ENCODE peak calls at places on chromosome 17, in eight cellular contexts. One of them, this sample, is unnamed.

GRCh38 chr17:49191917-49192741 is 18.2 kb downstream of the GNGT2 start:
- DNase-seq in coronary artery: peak
- DNase-seq in fibroblast of lung: peak
- DNase-seq in ovary: peak
- DNase-seq in cardiac fibroblast: peak
- DNase-seq in fibroblast of pulmonary artery: peak
- DNase-seq in lower leg skin: peak
- DNase-seq in upper lobe of right lung: peak
- DNase-seq in this sample: peak

GRCh38 chr17:2388020-2388704 is 12.7 kb downstream of the MNT start:
- DNase-seq in coronary artery: no peak
- DNase-seq in upper lobe of right lung: no peak
- DNase-seq in fibroblast of lung: no peak
- DNase-seq in fibroblast of pulmonary artery: no peak
- DNase-seq in lower leg skin: no peak
- DNase-seq in cardiac fibroblast: no peak
- DNase-seq in ovary: no peak
- DNase-seq in this sample: no peak

GRCh38 chr17:48998557-48999440 is 1.6 kb downstream of the IGF2BP1 start:
- DNase-seq in fibroblast of lung: peak
- DNase-seq in coronary artery: no peak
- DNase-seq in fibroblast of pulmonary artery: no peak
- DNase-seq in cardiac fibroblast: no peak
- DNase-seq in upper lobe of right lung: no peak
- DNase-seq in ovary: no peak
- DNase-seq in lower leg skin: no peak
- DNase-seq in this sample: no peak

GRCh38 chr17:34764716-34765115 is 185.3 kb downstream of the TMEM132E start:
- DNase-seq in coronary artery: peak
- DNase-seq in ovary: no peak
- DNase-seq in cardiac fibroblast: no peak
- DNase-seq in fibroblast of lung: no peak
- DNase-seq in fibroblast of pulmonary artery: no peak
- DNase-seq in lower leg skin: no peak
- DNase-seq in upper lobe of right lung: no peak
- DNase-seq in this sample: no peak

GRCh38 chr17:5580367-5580766 is 3.9 kb downstream of the NLRP1 start:
- DNase-seq in cardiac fibroblast: peak
- DNase-seq in coronary artery: no peak
- DNase-seq in ovary: no peak
- DNase-seq in lower leg skin: no peak
- DNase-seq in fibroblast of lung: peak
- DNase-seq in fibroblast of pulmonary artery: peak
- DNase-seq in upper lobe of right lung: no peak
- DNase-seq in this sample: no peak

GRCh38 chr17:4150106-4150505 is 7.1 kb downstream of the CYB5D2 start:
- DNase-seq in cardiac fibroblast: no peak
- DNase-seq in fibroblast of lung: no peak
- DNase-seq in upper lobe of right lung: no peak
- DNase-seq in ovary: no peak
- DNase-seq in fibroblast of pulmonary artery: no peak
- DNase-seq in lower leg skin: no peak
- DNase-seq in coronary artery: no peak
- DNase-seq in this sample: no peak

GRCh38 chr17:5203178-5203907 is 11.7 kb upstream of the ZNF594 start:
- DNase-seq in ovary: no peak
- DNase-seq in coronary artery: no peak
- DNase-seq in upper lobe of right lung: no peak
- DNase-seq in cardiac fibroblast: peak
- DNase-seq in fibroblast of lung: peak
- DNase-seq in fibroblast of pulmonary artery: no peak
- DNase-seq in lower leg skin: no peak
- DNase-seq in this sample: no peak

GRCh38 chr17:3961564-3962047 is 2.6 kb downstream of the ATP2A3 start:
- DNase-seq in fibroblast of pulmonary artery: no peak
- DNase-seq in lower leg skin: no peak
- DNase-seq in coronary artery: no peak
- DNase-seq in cardiac fibroblast: no peak
- DNase-seq in upper lobe of right lung: no peak
- DNase-seq in fibroblast of lung: no peak
- DNase-seq in ovary: no peak
- DNase-seq in this sample: peak

GRCh38 chr17:8828517-8828875 is 29.3 kb upstream of the MFSD6L start:
- DNase-seq in upper lobe of right lung: no peak
- DNase-seq in coronary artery: no peak
- DNase-seq in fibroblast of pulmonary artery: no peak
- DNase-seq in fibroblast of lung: no peak
- DNase-seq in lower leg skin: no peak
- DNase-seq in cardiac fibroblast: no peak
- DNase-seq in ovary: no peak
- DNase-seq in this sample: no peak

GRCh38 chr17:65455972-65456343 is 105.5 kb downstream of the AXIN2 start:
- DNase-seq in lower leg skin: no peak
- DNase-seq in fibroblast of lung: no peak
- DNase-seq in fibroblast of pulmonary artery: peak
- DNase-seq in ovary: peak
- DNase-seq in coronary artery: no peak
- DNase-seq in cardiac fibroblast: peak
- DNase-seq in upper lobe of right lung: no peak
- DNase-seq in this sample: no peak

GRCh38 chr17:63984651-63985386 is 12.1 kb upstream of the SCN4A start:
- DNase-seq in cardiac fibroblast: peak
- DNase-seq in upper lobe of right lung: no peak
- DNase-seq in fibroblast of lung: peak
- DNase-seq in coronary artery: no peak
- DNase-seq in lower leg skin: peak
- DNase-seq in ovary: peak
- DNase-seq in fibroblast of pulmonary artery: peak
- DNase-seq in this sample: peak

GRCh38 chr17:19672009-19672837 is 23.7 kb downstream of the ALDH3A2 start:
- DNase-seq in fibroblast of pulmonary artery: no peak
- DNase-seq in upper lobe of right lung: no peak
- DNase-seq in lower leg skin: peak
- DNase-seq in ovary: no peak
- DNase-seq in fibroblast of lung: peak
- DNase-seq in coronary artery: no peak
- DNase-seq in cardiac fibroblast: peak
- DNase-seq in this sample: no peak

GRCh38 chr17:55783684-55784245 is 32.9 kb downstream of the PCTP start:
- DNase-seq in fibroblast of pulmonary artery: peak
- DNase-seq in ovary: peak
- DNase-seq in fibroblast of lung: no peak
- DNase-seq in lower leg skin: peak
- DNase-seq in coronary artery: peak
- DNase-seq in cardiac fibroblast: peak
- DNase-seq in upper lobe of right lung: peak
- DNase-seq in this sample: peak

GRCh38 chr17:59154335-59154720 is 658 bp downstream of the SKA2 start:
- DNase-seq in fibroblast of pulmonary artery: peak
- DNase-seq in fibroblast of lung: peak
- DNase-seq in ovary: peak
- DNase-seq in lower leg skin: peak
- DNase-seq in coronary artery: peak
- DNase-seq in cardiac fibroblast: peak
- DNase-seq in upper lobe of right lung: peak
- DNase-seq in this sample: no peak

GRCh38 chr17:77677210-77677609 is 281.3 kb upstream of the TNRC6C start:
- DNase-seq in upper lobe of right lung: no peak
- DNase-seq in fibroblast of pulmonary artery: no peak
- DNase-seq in cardiac fibroblast: no peak
- DNase-seq in fibroblast of lung: no peak
- DNase-seq in coronary artery: no peak
- DNase-seq in lower leg skin: no peak
- DNase-seq in ovary: no peak
- DNase-seq in this sample: no peak

GRCh38 chr17:66383353-66383752 is 80.9 kb downstream of the PRKCA start:
- DNase-seq in cardiac fibroblast: peak
- DNase-seq in coronary artery: no peak
- DNase-seq in lower leg skin: no peak
- DNase-seq in ovary: no peak
- DNase-seq in upper lobe of right lung: no peak
- DNase-seq in fibroblast of pulmonary artery: peak
- DNase-seq in fibroblast of lung: peak
- DNase-seq in this sample: no peak

GRCh38 chr17:66965801-66966528 is 1.5 kb downstream of the CACNG4 start:
- DNase-seq in fibroblast of pulmonary artery: no peak
- DNase-seq in fibroblast of lung: no peak
- DNase-seq in cardiac fibroblast: no peak
- DNase-seq in upper lobe of right lung: no peak
- DNase-seq in ovary: no peak
- DNase-seq in coronary artery: no peak
- DNase-seq in lower leg skin: no peak
- DNase-seq in this sample: no peak

GRCh38 chr17:50393700-50394099 is 3.6 kb downstream of the LRRC59 start:
- DNase-seq in upper lobe of right lung: no peak
- DNase-seq in fibroblast of lung: no peak
- DNase-seq in ovary: no peak
- DNase-seq in cardiac fibroblast: no peak
- DNase-seq in lower leg skin: no peak
- DNase-seq in fibroblast of pulmonary artery: no peak
- DNase-seq in coronary artery: no peak
- DNase-seq in this sample: no peak
- TF ChIP-seq CTCF in upper lobe of right lung: no peak
- TF ChIP-seq CTCF in fibroblast of lung: no peak
- TF ChIP-seq CTCF in ovary: no peak
- TF ChIP-seq CTCF in cardiac fibroblast: no peak
- TF ChIP-seq CTCF in lower leg skin: no peak
- TF ChIP-seq CTCF in fibroblast of pulmonary artery: no peak
- TF ChIP-seq CTCF in coronary artery: no peak
- TF ChIP-seq CTCF in this sample: no peak

GRCh38 chr17:70169707-70170597 is 620 bp downstream of the KCNJ2 start:
- DNase-seq in cardiac fibroblast: peak
- DNase-seq in lower leg skin: no peak
- DNase-seq in coronary artery: no peak
- DNase-seq in fibroblast of pulmonary artery: peak
- DNase-seq in ovary: peak
- DNase-seq in upper lobe of right lung: no peak
- DNase-seq in fibroblast of lung: peak
- DNase-seq in this sample: no peak

GRCh38 chr17:70171159-70171558 is 1.8 kb downstream of the KCNJ2 start:
- DNase-seq in lower leg skin: no peak
- DNase-seq in ovary: no peak
- DNase-seq in fibroblast of lung: no peak
- DNase-seq in coronary artery: no peak
- DNase-seq in fibroblast of pulmonary artery: no peak
- DNase-seq in upper lobe of right lung: no peak
- DNase-seq in cardiac fibroblast: no peak
- DNase-seq in this sample: no peak

GRCh38 chr17:70172449-70172848 is 3.1 kb downstream of the KCNJ2 start:
- DNase-seq in ovary: no peak
- DNase-seq in fibroblast of lung: peak
- DNase-seq in cardiac fibroblast: peak
- DNase-seq in lower leg skin: no peak
- DNase-seq in coronary artery: no peak
- DNase-seq in fibroblast of pulmonary artery: no peak
- DNase-seq in upper lobe of right lung: no peak
- DNase-seq in this sample: no peak

GRCh38 chr17:70172921-70173320 is 3.6 kb downstream of the KCNJ2 start:
- DNase-seq in fibroblast of pulmonary artery: peak
- DNase-seq in lower leg skin: no peak
- DNase-seq in ovary: no peak
- DNase-seq in upper lobe of right lung: no peak
- DNase-seq in coronary artery: no peak
- DNase-seq in cardiac fibroblast: peak
- DNase-seq in fibroblast of lung: peak
- DNase-seq in this sample: no peak

GRCh38 chr17:70173646-70174045 is 4.3 kb downstream of the KCNJ2 start:
- DNase-seq in lower leg skin: no peak
- DNase-seq in cardiac fibroblast: no peak
- DNase-seq in upper lobe of right lung: no peak
- DNase-seq in ovary: no peak
- DNase-seq in fibroblast of pulmonary artery: no peak
- DNase-seq in fibroblast of lung: no peak
- DNase-seq in coronary artery: no peak
- DNase-seq in this sample: no peak
- TF ChIP-seq CTCF in lower leg skin: no peak
- TF ChIP-seq CTCF in cardiac fibroblast: no peak
- TF ChIP-seq CTCF in upper lobe of right lung: no peak
- TF ChIP-seq CTCF in ovary: no peak
- TF ChIP-seq CTCF in fibroblast of pulmonary artery: no peak
- TF ChIP-seq CTCF in fibroblast of lung: no peak
- TF ChIP-seq CTCF in coronary artery: no peak
- TF ChIP-seq CTCF in this sample: no peak

GRCh38 chr17:79574656-79575055 is 36.2 kb downstream of the RBFOX3 start:
- DNase-seq in cardiac fibroblast: no peak
- DNase-seq in lower leg skin: no peak
- DNase-seq in ovary: no peak
- DNase-seq in fibroblast of lung: no peak
- DNase-seq in upper lobe of right lung: no peak
- DNase-seq in coronary artery: no peak
- DNase-seq in fibroblast of pulmonary artery: no peak
- DNase-seq in this sample: no peak
- TF ChIP-seq CTCF in cardiac fibroblast: no peak
- TF ChIP-seq CTCF in lower leg skin: no peak
- TF ChIP-seq CTCF in ovary: no peak
- TF ChIP-seq CTCF in fibroblast of lung: no peak
- TF ChIP-seq CTCF in upper lobe of right lung: no peak
- TF ChIP-seq CTCF in coronary artery: no peak
- TF ChIP-seq CTCF in fibroblast of pulmonary artery: no peak
- TF ChIP-seq CTCF in this sample: no peak

DNA sequence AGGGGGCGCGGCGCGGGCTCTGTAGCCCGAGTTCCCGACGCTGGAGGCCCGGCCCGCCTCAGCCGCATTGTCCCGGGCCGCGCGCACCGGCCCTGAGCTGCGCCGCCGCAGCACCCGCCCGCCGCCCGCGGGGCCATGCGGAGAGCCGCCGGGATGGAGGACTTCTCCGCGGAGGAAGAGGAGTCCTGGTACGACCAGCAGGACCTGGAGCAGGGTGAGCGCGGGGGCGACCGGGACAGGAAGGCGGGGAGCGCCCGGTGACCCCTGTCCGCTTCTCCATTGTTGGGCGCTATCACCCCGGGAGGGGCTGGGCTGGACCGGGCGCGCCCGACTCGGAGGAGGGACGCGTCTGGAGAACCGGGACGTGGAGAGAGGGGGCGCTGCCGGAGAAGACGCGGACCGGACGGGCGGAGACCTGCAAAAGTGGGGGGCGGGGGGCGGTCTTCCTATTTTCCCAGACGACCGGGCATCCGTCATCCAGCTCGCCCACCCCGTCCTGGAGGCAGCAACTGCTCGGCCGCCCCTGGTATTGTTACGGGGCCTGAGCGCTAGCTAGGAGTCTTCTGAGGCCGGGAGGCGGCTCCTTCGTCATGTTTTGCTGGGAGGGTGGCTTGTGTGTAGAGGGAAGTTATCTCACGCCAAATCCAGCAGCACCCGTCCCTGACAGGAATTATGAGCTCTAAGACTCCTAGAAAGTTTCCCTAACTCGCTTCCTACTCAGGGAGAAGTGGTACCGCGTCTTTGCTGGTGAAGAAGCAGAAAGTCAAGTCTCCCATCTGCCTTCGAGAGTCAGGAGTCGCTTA is 678 bp downstream of the CDR2L start:
- DNase-seq in fibroblast of pulmonary artery: peak
- DNase-seq in lower leg skin: peak
- DNase-seq in upper lobe of right lung: peak
- DNase-seq in coronary artery: peak
- DNase-seq in cardiac fibroblast: peak
- DNase-seq in fibroblast of lung: peak
- DNase-seq in ovary: peak
- DNase-seq in this sample: no peak
- TF ChIP-seq CTCF in fibroblast of pulmonary artery: peak
- TF ChIP-seq CTCF in lower leg skin: no peak
- TF ChIP-seq CTCF in upper lobe of right lung: peak
- TF ChIP-seq CTCF in coronary artery: peak
- TF ChIP-seq CTCF in cardiac fibroblast: peak
- TF ChIP-seq CTCF in fibroblast of lung: peak
- TF ChIP-seq CTCF in ovary: peak
- TF ChIP-seq CTCF in this sample: no peak